ENCODE peak calls at places on chromosomes 16 and 17, in four cellular contexts. Q is posterior vena cava, B is left kidney, V is body of pancreas. F is an unnamed sample.

GRCh38 chr17:73015722-73016276 is 76.7 kb downstream of the SLC39A11 start:
- DNase-seq in Q (peak; percentile 10), B (no peak), V (no peak), F (no peak)

GRCh38 chr17:35991075-35991474 is 4.5 kb upstream of the CCL14 start:
- DNase-seq in Q (no peak), B (peak; percentile 27), V (no peak), F (no peak)

GRCh38 chr16:89392881-89393730 is 97.3 kb downstream of the ANKRD11 start:
- DNase-seq in Q (no peak), B (no peak), V (no peak), F (no peak)

GRCh38 chr17:81869221-81870154 is 1.6 kb downstream of the ARHGDIA start:
- DNase-seq in Q (peak; percentile 85), B (peak; percentile 78), V (peak; percentile 60), F (peak; percentile 67)

GRCh38 chr16:57643166-57643813 is 14.9 kb downstream of the ADGRG1 start:
- DNase-seq in Q (no peak), B (no peak), V (no peak), F (no peak)

GRCh38 chr17:60165976-60166375 is 16.2 kb downstream of the CA4 start:
- DNase-seq in Q (no peak), B (no peak), V (no peak), F (peak; percentile 66)

GRCh38 chr16:14496047-14496770 is 133.9 kb downstream of the PARN start:
- DNase-seq in Q (no peak), B (no peak), V (no peak), F (no peak)

GRCh38 chr17:50352693-50353599 is 7.0 kb downstream of the XYLT2 start:
- DNase-seq in Q (no peak), B (no peak), V (no peak), F (no peak)

GRCh38 chr17:50257574-50258224 is 16.6 kb upstream of the TMEM92 start:
- DNase-seq in Q (peak; percentile 91), B (no peak), V (no peak), F (no peak)

GRCh38 chr17:77700165-77700881 is 258.2 kb upstream of the TNRC6C start:
- DNase-seq in Q (no peak), B (peak; percentile 56), V (no peak), F (no peak)

GRCh38 chr16:8751481-8752311 is 45.7 kb downstream of the TMEM186 start:
- DNase-seq in Q (peak; percentile 50), B (no peak), V (peak; percentile 32), F (no peak)

GRCh38 chr16:1422076-1422475 is 1.5 kb upstream of the UQCC4 start:
- DNase-seq in Q (no peak), B (no peak), V (no peak), F (no peak)

GRCh38 chr16:66264311-66265105 is 102.0 kb upstream of the CDH5 start:
- DNase-seq in Q (no peak), B (no peak), V (no peak), F (no peak)

GRCh38 chr16:17414421-17414820 is 56.3 kb downstream of the XYLT1 start:
- DNase-seq in Q (no peak), B (no peak), V (no peak), F (no peak)